ENCODE peak calls at places on chromosomes 2 and 18, in six cellular contexts. J is CD8-positive, alpha-beta memory T cell; N is HTR-8/SVneo; M is frontal cortex; H is HT-29; R is activated naive CD8-positive, alpha-beta T cell treated with anti-CD3 and anti-CD28 coated beads for 36 hours. Y is an unnamed sample.

GRCh38 chr2:128645631-128646030 is 327.0 kb upstream of the HS6ST1 start:
- DNase-seq in N (no peak), M (no peak), J (no peak), R (no peak), H (no peak), Y (no peak)

GRCh38 chr2:97858442-97858841 is 137.3 kb downstream of the TMEM131 start:
- DNase-seq in H (no peak), N (no peak), M (no peak), R (no peak), J (no peak), Y (no peak)

GRCh38 chr2:140085674-140086073 is 1305.5 kb upstream of the NXPH2 start:
- DNase-seq in J (no peak), R (no peak), M (no peak), H (no peak), N (no peak), Y (no peak)

GRCh38 chr2:48915227-48915626 is 159.7 kb upstream of the LHCGR start:
- DNase-seq in R (no peak), M (no peak), H (no peak), J (no peak), N (no peak), Y (no peak)

GRCh38 chr2:224952942-224953657 is 89.2 kb downstream of the DOCK10 start:
- DNase-seq in R (peak; percentile 39), J (peak; percentile 49), N (no peak), M (no peak), H (no peak), Y (no peak)

GRCh38 chr2:20356042-20356441 is 5.4 kb upstream of the PUM2 start:
- DNase-seq in M (no peak), H (no peak), N (peak; percentile 32), R (no peak), J (no peak), Y (no peak)

GRCh38 chr2:235106874-235107639 is 155.2 kb downstream of the SH3BP4 start:
- DNase-seq in N (peak; percentile 85), H (peak; percentile 83), R (no peak), J (no peak), M (peak; percentile 73), Y (peak; percentile 68)

GRCh38 chr2:69646714-69647113 is 3.2 kb upstream of the AAK1 start:
- DNase-seq in R (no peak), M (no peak), H (no peak), J (no peak), N (no peak), Y (no peak)

GRCh38 chr18:58526425-58527115 is 102.3 kb downstream of the ALPK2 start:
- DNase-seq in R (no peak), N (no peak), M (no peak), H (peak; percentile 60), J (no peak), Y (no peak)

GRCh38 chr2:145725876-145726275 is 1206.0 kb upstream of the ZEB2 start:
- DNase-seq in J (no peak), N (no peak), H (no peak), M (no peak), R (no peak), Y (no peak)

GRCh38 chr2:107242811-107243210 is 356.8 kb upstream of the ST6GAL2 start:
- DNase-seq in R (no peak), M (no peak), H (no peak), N (no peak), J (no peak), Y (no peak)

GRCh38 chr2:219252570-219252899 is 508 bp upstream of the TUBA4B start:
- DNase-seq in R (no peak), M (no peak), H (no peak), N (no peak), J (no peak), Y (no peak)

GRCh38 chr18:7566244-7566586 is 901 bp upstream of the PTPRM start:
- DNase-seq in J (no peak), N (no peak), R (no peak), M (no peak), H (no peak), Y (no peak)

GRCh38 chr18:49227456-49227855 is 233.0 kb downstream of the DYM start:
- DNase-seq in H (no peak), R (peak; percentile 50), M (no peak), N (no peak), J (peak; percentile 44), Y (no peak)

GRCh38 chr18:4908239-4908638 is 288.8 kb downstream of the AKAIN1 start:
- DNase-seq in R (no peak), H (no peak), J (no peak), M (peak; percentile 7), N (no peak), Y (no peak)

GRCh38 chr18:45228989-45229388 is 386.3 kb upstream of the SLC14A2 start:
- DNase-seq in J (no peak), R (no peak), M (no peak), N (no peak), H (no peak), Y (no peak)

GRCh38 chr18:53567935-53568574 is 656.4 kb downstream of the MBD2 start:
- DNase-seq in R (no peak), J (no peak), M (peak; percentile 12), H (peak; percentile 3), N (peak; percentile 5), Y (no peak)

GRCh38 chr2:213419980-213420379 is 135.7 kb downstream of the SPAG16 start:
- DNase-seq in N (no peak), H (no peak), J (no peak), M (no peak), R (no peak), Y (no peak)

GRCh38 chr2:161956751-161957150 is 117.3 kb downstream of the DPP4 start:
- DNase-seq in J (peak; percentile 39), M (no peak), H (no peak), N (no peak), R (no peak), Y (no peak)

GRCh38 chr18:31512203-31512764 is 14.3 kb downstream of the DSG2 start:
- DNase-seq in M (no peak), J (no peak), H (peak; percentile 70), N (peak; percentile 20), R (no peak), Y (peak; percentile 89)

GRCh38 chr2:71793965-71794364 is 340.6 kb downstream of the DYSF start:
- DNase-seq in H (no peak), N (no peak), M (no peak), R (no peak), J (no peak), Y (no peak)

GRCh38 chr2:195312662-195313061 is 344.4 kb upstream of the SLC39A10 start:
- DNase-seq in N (no peak), R (no peak), J (no peak), M (no peak), H (no peak), Y (no peak)

GRCh38 chr2:68726608-68727367 is 7.8 kb upstream of the ARHGAP25 start:
- DNase-seq in R (peak; percentile 82), J (peak; percentile 82), N (no peak), M (no peak), H (no peak), Y (no peak)